ENCODE peak calls at places on chromosomes 5 and 9, in six cellular contexts. N is SHP77; F is activated effector memory CD4-positive, alpha-beta T cell treated with anti-CD3 and anti-CD28 coated beads, Interleukin-2, amount 50 U/mL, for 16 hours; T is AG20443; B is ACHN; A is fibroblast of pulmonary artery. V is an unnamed sample.

GRCh38 chr5:20370061-20370460 is 382.1 kb upstream of the CDH18 start:
- DNase-seq in F (no peak), N (no peak), A (no peak), B (no peak), T (no peak), V (no peak)

GRCh38 chr5:175655411-175655810 is 2.5 kb upstream of the HRH2 start:
- DNase-seq in B (no peak), A (no peak), N (no peak), T (no peak), F (no peak), V (no peak)

GRCh38 chr5:124289122-124289521 is 457.3 kb downstream of the ZNF608 start:
- DNase-seq in F (no peak), A (no peak), B (no peak), N (peak; percentile 34), T (peak; percentile 8), V (peak; percentile 42)

GRCh38 chr9:69153707-69154521 is 20.2 kb upstream of the TJP2 start:
- DNase-seq in T (no peak), B (no peak), A (no peak), F (no peak), N (no peak), V (peak; percentile 11)

GRCh38 chr9:97382099-97382718 is 29.7 kb upstream of the TDRD7 start:
- DNase-seq in F (no peak), A (no peak), N (no peak), T (no peak), B (peak; percentile 38), V (no peak)

GRCh38 chr9:121312169-121312568 is 44.2 kb downstream of the GSN start:
- DNase-seq in B (no peak), A (no peak), N (no peak), F (peak; percentile 8), T (no peak), V (no peak)

GRCh38 chr5:80206282-80206681 is 49.6 kb downstream of the SERINC5 start:
- DNase-seq in A (peak; percentile 80), F (no peak), B (no peak), T (peak; percentile 72), N (no peak), V (no peak)

GRCh38 chr5:156479864-156480263 is 152.9 kb downstream of the SGCD start:
- DNase-seq in B (no peak), F (no peak), N (no peak), A (peak; percentile 64), T (peak; percentile 83), V (peak; percentile 77)